ENCODE peak calls at places on chromosomes 11 and 22, in nine cellular contexts. One of them, this sample, is unnamed.

GRCh38 chr11:16030664-16031063 is 325.7 kb downstream of the SOX6 start:
- DNase-seq in NCI-H1930: no peak
- DNase-seq in activated CD4-positive, alpha-beta T cell treated with anti-CD3 and anti-CD28 coated beads for 24 hours: no peak
- DNase-seq in T-helper 2 cell: no peak
- DNase-seq in pancreas: no peak
- DNase-seq in effector CD8-positive, alpha-beta T cell: no peak
- DNase-seq in ureter: no peak
- DNase-seq in hypothalamus: no peak
- DNase-seq in NCI-H2081: no peak
- DNase-seq in this sample: no peak

GRCh38 chr22:19578180-19579004 is 54.2 kb upstream of the CLDN5 start:
- DNase-seq in hypothalamus: no peak
- DNase-seq in T-helper 2 cell: no peak
- DNase-seq in NCI-H1930: no peak
- DNase-seq in effector CD8-positive, alpha-beta T cell: no peak
- DNase-seq in NCI-H2081: no peak
- DNase-seq in pancreas: no peak
- DNase-seq in activated CD4-positive, alpha-beta T cell treated with anti-CD3 and anti-CD28 coated beads for 24 hours: no peak
- DNase-seq in ureter: no peak
- DNase-seq in this sample: no peak

GRCh38 chr11:118638726-118639125 is 31.3 kb downstream of the PHLDB1 start:
- DNase-seq in pancreas: no peak
- DNase-seq in activated CD4-positive, alpha-beta T cell treated with anti-CD3 and anti-CD28 coated beads for 24 hours: no peak
- DNase-seq in T-helper 2 cell: no peak
- DNase-seq in effector CD8-positive, alpha-beta T cell: no peak
- DNase-seq in ureter: no peak
- DNase-seq in hypothalamus: no peak
- DNase-seq in NCI-H2081: no peak
- DNase-seq in NCI-H1930: no peak
- DNase-seq in this sample: no peak

GRCh38 chr11:78380615-78381029 is 37.0 kb downstream of the GAB2 start:
- DNase-seq in activated CD4-positive, alpha-beta T cell treated with anti-CD3 and anti-CD28 coated beads for 24 hours: no peak
- DNase-seq in hypothalamus: no peak
- DNase-seq in NCI-H1930: no peak
- DNase-seq in pancreas: no peak
- DNase-seq in T-helper 2 cell: no peak
- DNase-seq in ureter: no peak
- DNase-seq in NCI-H2081: no peak
- DNase-seq in effector CD8-positive, alpha-beta T cell: no peak
- DNase-seq in this sample: no peak

GRCh38 chr11:22928207-22928917 is 68.1 kb upstream of the CCDC179 start:
- DNase-seq in ureter: no peak
- DNase-seq in NCI-H2081: no peak
- DNase-seq in hypothalamus: no peak
- DNase-seq in pancreas: no peak
- DNase-seq in effector CD8-positive, alpha-beta T cell: no peak
- DNase-seq in activated CD4-positive, alpha-beta T cell treated with anti-CD3 and anti-CD28 coated beads for 24 hours: no peak
- DNase-seq in T-helper 2 cell: no peak
- DNase-seq in NCI-H1930: no peak
- DNase-seq in this sample: no peak

GRCh38 chr11:30356388-30356787 is 33.5 kb downstream of the ARL14EP start:
- DNase-seq in ureter: no peak
- DNase-seq in effector CD8-positive, alpha-beta T cell: no peak
- DNase-seq in T-helper 2 cell: no peak
- DNase-seq in activated CD4-positive, alpha-beta T cell treated with anti-CD3 and anti-CD28 coated beads for 24 hours: no peak
- DNase-seq in pancreas: no peak
- DNase-seq in NCI-H2081: no peak
- DNase-seq in NCI-H1930: no peak
- DNase-seq in hypothalamus: no peak
- DNase-seq in this sample: no peak

GRCh38 chr22:27492566-27493201 is 308.9 kb downstream of the MN1 start:
- DNase-seq in pancreas: no peak
- DNase-seq in T-helper 2 cell: peak; percentile 25
- DNase-seq in ureter: no peak
- DNase-seq in activated CD4-positive, alpha-beta T cell treated with anti-CD3 and anti-CD28 coated beads for 24 hours: no peak
- DNase-seq in NCI-H2081: no peak
- DNase-seq in effector CD8-positive, alpha-beta T cell: no peak
- DNase-seq in hypothalamus: no peak
- DNase-seq in NCI-H1930: no peak
- DNase-seq in this sample: no peak

GRCh38 chr11:82732734-82733443 is 775 bp downstream of the FAM181B start:
- DNase-seq in ureter: no peak
- DNase-seq in hypothalamus: no peak
- DNase-seq in effector CD8-positive, alpha-beta T cell: no peak
- DNase-seq in NCI-H1930: peak; percentile 25
- DNase-seq in NCI-H2081: no peak
- DNase-seq in pancreas: peak; percentile 15
- DNase-seq in T-helper 2 cell: peak; percentile 4
- DNase-seq in activated CD4-positive, alpha-beta T cell treated with anti-CD3 and anti-CD28 coated beads for 24 hours: no peak
- DNase-seq in this sample: peak; percentile 54

GRCh38 chr11:126919147-126919823 is 81.3 kb downstream of the KIRREL3 start:
- DNase-seq in activated CD4-positive, alpha-beta T cell treated with anti-CD3 and anti-CD28 coated beads for 24 hours: no peak
- DNase-seq in effector CD8-positive, alpha-beta T cell: no peak
- DNase-seq in ureter: no peak
- DNase-seq in NCI-H2081: no peak
- DNase-seq in pancreas: no peak
- DNase-seq in NCI-H1930: no peak
- DNase-seq in T-helper 2 cell: peak; percentile 81
- DNase-seq in hypothalamus: no peak
- DNase-seq in this sample: no peak

GRCh38 chr11:134004406-134005197 is 47.8 kb upstream of the IGSF9B start:
- DNase-seq in hypothalamus: no peak
- DNase-seq in ureter: no peak
- DNase-seq in effector CD8-positive, alpha-beta T cell: no peak
- DNase-seq in T-helper 2 cell: no peak
- DNase-seq in pancreas: no peak
- DNase-seq in activated CD4-positive, alpha-beta T cell treated with anti-CD3 and anti-CD28 coated beads for 24 hours: no peak
- DNase-seq in NCI-H2081: no peak
- DNase-seq in NCI-H1930: no peak
- DNase-seq in this sample: no peak

GRCh38 chr11:19674420-19674819 is 38.2 kb upstream of the NAV2 start:
- DNase-seq in NCI-H2081: no peak
- DNase-seq in ureter: no peak
- DNase-seq in effector CD8-positive, alpha-beta T cell: no peak
- DNase-seq in T-helper 2 cell: no peak
- DNase-seq in NCI-H1930: no peak
- DNase-seq in hypothalamus: no peak
- DNase-seq in activated CD4-positive, alpha-beta T cell treated with anti-CD3 and anti-CD28 coated beads for 24 hours: no peak
- DNase-seq in pancreas: no peak
- DNase-seq in this sample: no peak

GRCh38 chr11:3227568-3228444 is 4.4 kb downstream of the MRGPRE start:
- DNase-seq in effector CD8-positive, alpha-beta T cell: no peak
- DNase-seq in ureter: no peak
- DNase-seq in hypothalamus: no peak
- DNase-seq in NCI-H2081: no peak
- DNase-seq in pancreas: no peak
- DNase-seq in NCI-H1930: no peak
- DNase-seq in T-helper 2 cell: no peak
- DNase-seq in activated CD4-positive, alpha-beta T cell treated with anti-CD3 and anti-CD28 coated beads for 24 hours: no peak
- DNase-seq in this sample: no peak

GRCh38 chr11:57501951-57502350 is 13.6 kb downstream of the SLC43A1 start:
- DNase-seq in ureter: no peak
- DNase-seq in T-helper 2 cell: no peak
- DNase-seq in NCI-H1930: no peak
- DNase-seq in pancreas: peak; percentile 94
- DNase-seq in effector CD8-positive, alpha-beta T cell: no peak
- DNase-seq in NCI-H2081: no peak
- DNase-seq in activated CD4-positive, alpha-beta T cell treated with anti-CD3 and anti-CD28 coated beads for 24 hours: no peak
- DNase-seq in hypothalamus: no peak
- DNase-seq in this sample: no peak

GRCh38 chr11:36354221-36355003 is 58.3 kb downstream of the PRR5L start:
- DNase-seq in T-helper 2 cell: peak; percentile 62
- DNase-seq in NCI-H2081: no peak
- DNase-seq in NCI-H1930: no peak
- DNase-seq in activated CD4-positive, alpha-beta T cell treated with anti-CD3 and anti-CD28 coated beads for 24 hours: no peak
- DNase-seq in pancreas: no peak
- DNase-seq in effector CD8-positive, alpha-beta T cell: no peak
- DNase-seq in hypothalamus: no peak
- DNase-seq in ureter: no peak
- DNase-seq in this sample: no peak

GRCh38 chr11:36051235-36052072 is 107.6 kb downstream of the LDLRAD3 start:
- DNase-seq in activated CD4-positive, alpha-beta T cell treated with anti-CD3 and anti-CD28 coated beads for 24 hours: no peak
- DNase-seq in pancreas: no peak
- DNase-seq in NCI-H1930: no peak
- DNase-seq in NCI-H2081: no peak
- DNase-seq in ureter: no peak
- DNase-seq in T-helper 2 cell: no peak
- DNase-seq in effector CD8-positive, alpha-beta T cell: no peak
- DNase-seq in hypothalamus: no peak
- DNase-seq in this sample: no peak

GRCh38 chr11:38562562-38562961 is 1964.5 kb upstream of the RAG2 start:
- DNase-seq in ureter: no peak
- DNase-seq in T-helper 2 cell: no peak
- DNase-seq in activated CD4-positive, alpha-beta T cell treated with anti-CD3 and anti-CD28 coated beads for 24 hours: no peak
- DNase-seq in effector CD8-positive, alpha-beta T cell: no peak
- DNase-seq in pancreas: no peak
- DNase-seq in NCI-H2081: no peak
- DNase-seq in hypothalamus: no peak
- DNase-seq in NCI-H1930: no peak
- DNase-seq in this sample: no peak

GRCh38 chr11:93906486-93906885 is 56.1 kb upstream of the VSTM5 start:
- DNase-seq in NCI-H1930: no peak
- DNase-seq in pancreas: no peak
- DNase-seq in effector CD8-positive, alpha-beta T cell: no peak
- DNase-seq in hypothalamus: no peak
- DNase-seq in T-helper 2 cell: no peak
- DNase-seq in ureter: no peak
- DNase-seq in NCI-H2081: no peak
- DNase-seq in activated CD4-positive, alpha-beta T cell treated with anti-CD3 and anti-CD28 coated beads for 24 hours: no peak
- DNase-seq in this sample: no peak

GRCh38 chr11:118152552-118153471 is at the start of gene SCN4B:
- DNase-seq in activated CD4-positive, alpha-beta T cell treated with anti-CD3 and anti-CD28 coated beads for 24 hours: no peak
- DNase-seq in T-helper 2 cell: peak; percentile 24
- DNase-seq in NCI-H2081: peak; percentile 68
- DNase-seq in hypothalamus: no peak
- DNase-seq in pancreas: peak; percentile 51
- DNase-seq in effector CD8-positive, alpha-beta T cell: no peak
- DNase-seq in NCI-H1930: peak; percentile 57
- DNase-seq in ureter: peak; percentile 60
- DNase-seq in this sample: peak; percentile 58

GRCh38 chr22:43158778-43159483 is 7.6 kb downstream of the TSPO start:
- DNase-seq in effector CD8-positive, alpha-beta T cell: no peak
- DNase-seq in ureter: no peak
- DNase-seq in pancreas: no peak
- DNase-seq in T-helper 2 cell: no peak
- DNase-seq in activated CD4-positive, alpha-beta T cell treated with anti-CD3 and anti-CD28 coated beads for 24 hours: no peak
- DNase-seq in NCI-H1930: no peak
- DNase-seq in hypothalamus: no peak
- DNase-seq in NCI-H2081: no peak
- DNase-seq in this sample: no peak

GRCh38 chr11:69173925-69174591 is 18.3 kb downstream of the SMIM38 start:
- DNase-seq in NCI-H2081: no peak
- DNase-seq in T-helper 2 cell: no peak
- DNase-seq in NCI-H1930: no peak
- DNase-seq in effector CD8-positive, alpha-beta T cell: no peak
- DNase-seq in hypothalamus: no peak
- DNase-seq in ureter: no peak
- DNase-seq in activated CD4-positive, alpha-beta T cell treated with anti-CD3 and anti-CD28 coated beads for 24 hours: no peak
- DNase-seq in pancreas: no peak
- DNase-seq in this sample: no peak

GRCh38 chr11:70918242-70918641 is 334.1 kb downstream of the SHANK2 start:
- DNase-seq in NCI-H1930: no peak
- DNase-seq in effector CD8-positive, alpha-beta T cell: no peak
- DNase-seq in pancreas: no peak
- DNase-seq in activated CD4-positive, alpha-beta T cell treated with anti-CD3 and anti-CD28 coated beads for 24 hours: no peak
- DNase-seq in hypothalamus: no peak
- DNase-seq in T-helper 2 cell: no peak
- DNase-seq in ureter: no peak
- DNase-seq in NCI-H2081: no peak
- DNase-seq in this sample: no peak

GRCh38 chr22:31244044-31244942 is 32.2 kb downstream of the LIMK2 start:
- DNase-seq in activated CD4-positive, alpha-beta T cell treated with anti-CD3 and anti-CD28 coated beads for 24 hours: no peak
- DNase-seq in ureter: no peak
- DNase-seq in effector CD8-positive, alpha-beta T cell: no peak
- DNase-seq in NCI-H2081: no peak
- DNase-seq in pancreas: no peak
- DNase-seq in hypothalamus: no peak
- DNase-seq in T-helper 2 cell: no peak
- DNase-seq in NCI-H1930: no peak
- DNase-seq in this sample: no peak

GRCh38 chr11:35953081-35953480 is 9.2 kb downstream of the LDLRAD3 start:
- DNase-seq in effector CD8-positive, alpha-beta T cell: no peak
- DNase-seq in NCI-H1930: no peak
- DNase-seq in hypothalamus: peak; percentile 56
- DNase-seq in pancreas: no peak
- DNase-seq in NCI-H2081: peak; percentile 61
- DNase-seq in activated CD4-positive, alpha-beta T cell treated with anti-CD3 and anti-CD28 coated beads for 24 hours: no peak
- DNase-seq in T-helper 2 cell: no peak
- DNase-seq in ureter: no peak
- DNase-seq in this sample: no peak

GRCh38 chr22:33680632-33681031 is 239.6 kb downstream of the LARGE1 start:
- DNase-seq in NCI-H1930: no peak
- DNase-seq in ureter: no peak
- DNase-seq in T-helper 2 cell: no peak
- DNase-seq in hypothalamus: no peak
- DNase-seq in pancreas: no peak
- DNase-seq in activated CD4-positive, alpha-beta T cell treated with anti-CD3 and anti-CD28 coated beads for 24 hours: no peak
- DNase-seq in NCI-H2081: no peak
- DNase-seq in effector CD8-positive, alpha-beta T cell: no peak
- DNase-seq in this sample: no peak

GRCh38 chr22:26610072-26610958 is 7.5 kb downstream of the CRYBB1 start:
- DNase-seq in ureter: no peak
- DNase-seq in activated CD4-positive, alpha-beta T cell treated with anti-CD3 and anti-CD28 coated beads for 24 hours: no peak
- DNase-seq in effector CD8-positive, alpha-beta T cell: no peak
- DNase-seq in hypothalamus: no peak
- DNase-seq in T-helper 2 cell: peak; percentile 89
- DNase-seq in pancreas: no peak
- DNase-seq in NCI-H2081: no peak
- DNase-seq in NCI-H1930: no peak
- DNase-seq in this sample: no peak

GRCh38 chr11:32385998-32386397 is 49.3 kb downstream of the WT1 start:
- DNase-seq in T-helper 2 cell: no peak
- DNase-seq in NCI-H2081: peak; percentile 27
- DNase-seq in pancreas: no peak
- DNase-seq in NCI-H1930: no peak
- DNase-seq in effector CD8-positive, alpha-beta T cell: no peak
- DNase-seq in hypothalamus: no peak
- DNase-seq in ureter: no peak
- DNase-seq in activated CD4-positive, alpha-beta T cell treated with anti-CD3 and anti-CD28 coated beads for 24 hours: no peak
- DNase-seq in this sample: no peak

GRCh38 chr11:35893796-35894475 is 49.9 kb upstream of the LDLRAD3 start:
- DNase-seq in pancreas: peak; percentile 7
- DNase-seq in hypothalamus: no peak
- DNase-seq in T-helper 2 cell: no peak
- DNase-seq in activated CD4-positive, alpha-beta T cell treated with anti-CD3 and anti-CD28 coated beads for 24 hours: no peak
- DNase-seq in NCI-H2081: peak; percentile 5
- DNase-seq in NCI-H1930: no peak
- DNase-seq in effector CD8-positive, alpha-beta T cell: no peak
- DNase-seq in ureter: no peak
- DNase-seq in this sample: no peak

GRCh38 chr11:117203069-117203407 is 3.9 kb downstream of the TAGLN start:
- DNase-seq in effector CD8-positive, alpha-beta T cell: no peak
- DNase-seq in NCI-H2081: no peak
- DNase-seq in ureter: no peak
- DNase-seq in T-helper 2 cell: no peak
- DNase-seq in activated CD4-positive, alpha-beta T cell treated with anti-CD3 and anti-CD28 coated beads for 24 hours: no peak
- DNase-seq in pancreas: no peak
- DNase-seq in NCI-H1930: no peak
- DNase-seq in hypothalamus: no peak
- DNase-seq in this sample: no peak

GRCh38 chr11:118194835-118195627 is 18.6 kb upstream of the SCN2B start:
- DNase-seq in T-helper 2 cell: no peak
- DNase-seq in activated CD4-positive, alpha-beta T cell treated with anti-CD3 and anti-CD28 coated beads for 24 hours: no peak
- DNase-seq in pancreas: peak; percentile 91
- DNase-seq in ureter: peak; percentile 82
- DNase-seq in hypothalamus: peak; percentile 29
- DNase-seq in NCI-H2081: peak; percentile 73
- DNase-seq in effector CD8-positive, alpha-beta T cell: no peak
- DNase-seq in NCI-H1930: no peak
- DNase-seq in this sample: peak; percentile 80

GRCh38 chr11:23359297-23359696 is 499.0 kb upstream of the CCDC179 start:
- DNase-seq in pancreas: peak; percentile 41
- DNase-seq in NCI-H1930: no peak
- DNase-seq in activated CD4-positive, alpha-beta T cell treated with anti-CD3 and anti-CD28 coated beads for 24 hours: no peak
- DNase-seq in effector CD8-positive, alpha-beta T cell: no peak
- DNase-seq in NCI-H2081: no peak
- DNase-seq in hypothalamus: no peak
- DNase-seq in T-helper 2 cell: no peak
- DNase-seq in ureter: no peak
- DNase-seq in this sample: no peak

GRCh38 chr11:126346586-126346940 is 8.9 kb upstream of the ST3GAL4 start:
- DNase-seq in NCI-H2081: peak; percentile 21
- DNase-seq in NCI-H1930: no peak
- DNase-seq in ureter: no peak
- DNase-seq in pancreas: no peak
- DNase-seq in hypothalamus: no peak
- DNase-seq in T-helper 2 cell: no peak
- DNase-seq in activated CD4-positive, alpha-beta T cell treated with anti-CD3 and anti-CD28 coated beads for 24 hours: no peak
- DNase-seq in effector CD8-positive, alpha-beta T cell: no peak
- DNase-seq in this sample: peak; percentile 54

This sample was measured in COR-L47.